ENCODE peak calls at places on chromosomes 6 and 20, in eight cellular contexts. L is astrocyte, Z is neuronal stem cell, J is WERI-Rb-1, V is psoas muscle, Y is GM23248, Q is A673, A is neural progenitor cell. H is an unnamed sample.

GRCh38 chr20:62617711-62618483 is 24.4 kb upstream of the SLCO4A1 start:
- DNase-seq in L (no peak), Z (no peak), J (no peak), V (peak; percentile 81), Y (no peak), Q (no peak), A (no peak), H (no peak)

GRCh38 chr20:63370623-63371176 is 9.6 kb upstream of the CHRNA4 start:
- DNase-seq in L (no peak), Z (no peak), J (no peak), V (no peak), Y (no peak), Q (no peak), A (no peak), H (no peak)

GRCh38 chr6:31728767-31729514 is at the start of gene DDAH2:
- DNase-seq in L (no peak), Z (no peak), J (no peak), V (peak; percentile 66), Y (no peak), Q (no peak), A (no peak), H (no peak)

GRCh38 chr6:74964871-74965441 is 240.9 kb downstream of the COL12A1 start:
- DNase-seq in L (no peak), Z (no peak), J (no peak), V (no peak), Y (no peak), Q (peak; percentile 7), A (no peak), H (no peak)

GRCh38 chr6:169324661-169325459 is 71.2 kb upstream of the THBS2 start:
- DNase-seq in L (no peak), Z (no peak), J (no peak), V (no peak), Y (peak; percentile 23), Q (no peak), A (no peak), H (no peak)

GRCh38 chr6:146990821-146991798 is 213.1 kb upstream of the STXBP5 start:
- DNase-seq in L (peak; percentile 75), Z (no peak), J (no peak), V (no peak), Y (peak; percentile 64), Q (peak; percentile 29), A (no peak), H (no peak)

GRCh38 chr6:41470341-41471063 is 75.7 kb upstream of the FOXP4 start:
- DNase-seq in L (peak; percentile 34), Z (no peak), J (peak; percentile 89), V (peak; percentile 86), Y (peak; percentile 24), Q (peak; percentile 82), A (peak; percentile 57), H (no peak)

GRCh38 chr6:151060096-151060741 is 179.5 kb upstream of the AKAP12 start:
- DNase-seq in L (peak; percentile 98), Z (no peak), J (no peak), V (no peak), Y (peak; percentile 96), Q (no peak), A (no peak), H (peak; percentile 58)

GRCh38 chr6:7561153-7561964 is 19.9 kb downstream of the DSP start:
- DNase-seq in L (no peak), Z (no peak), J (no peak), V (no peak), Y (peak; percentile 51), Q (no peak), A (no peak), H (no peak)

GRCh38 chr6:168906251-168906845 is 347.3 kb downstream of the THBS2 start:
- DNase-seq in L (no peak), Z (no peak), J (no peak), V (no peak), Y (no peak), Q (no peak), A (no peak), H (no peak)

GRCh38 chr6:135909737-135910387 is 58.4 kb downstream of the PDE7B start:
- DNase-seq in L (no peak), Z (peak; percentile 60), J (peak; percentile 71), V (no peak), Y (peak; percentile 57), Q (peak; percentile 60), A (peak; percentile 84), H (peak; percentile 8)

GRCh38 chr6:141914646-141915045 is 218.1 kb upstream of the GJE1 start:
- DNase-seq in L (no peak), Z (no peak), J (no peak), V (no peak), Y (no peak), Q (no peak), A (no peak), H (no peak)

GRCh38 chr20:14498809-14499208 is 161.4 kb upstream of the FLRT3 start:
- DNase-seq in L (no peak), Z (peak; percentile 9), J (peak; percentile 50), V (no peak), Y (no peak), Q (no peak), A (peak; percentile 57), H (no peak)

GRCh38 chr6:35240838-35241801 is 18.4 kb upstream of the ZNF76 start:
- DNase-seq in L (no peak), Z (peak; percentile 74), J (peak; percentile 86), V (peak; percentile 79), Y (peak; percentile 63), Q (peak; percentile 64), A (peak; percentile 82), H (peak; percentile 80)

DNA sequence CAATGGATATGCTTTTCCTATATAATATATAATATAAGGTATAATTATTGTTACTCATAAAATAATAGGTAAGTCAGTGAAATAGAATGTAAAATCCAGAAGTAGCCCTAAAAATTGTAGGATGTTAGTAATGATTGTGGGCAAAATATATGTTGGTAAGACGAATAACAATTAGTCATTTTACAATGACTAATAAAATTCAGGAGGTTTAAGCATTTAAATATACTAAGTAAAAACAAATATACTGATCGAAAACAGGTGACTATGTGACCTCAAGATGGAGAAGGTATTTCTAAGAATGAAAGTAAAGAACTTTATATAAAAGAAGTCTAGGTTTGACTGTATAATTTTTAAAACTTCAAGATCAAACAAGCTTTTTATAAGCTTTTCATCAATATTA is 28.9 kb downstream of the FUCA2 start:
- DNase-seq in L (peak; percentile 2), Z (no peak), J (no peak), V (no peak), Y (peak; percentile 33), Q (no peak), A (no peak), H (no peak)
- H3K4me3 ChIP-seq in L (no peak overlapping the region), Z (no peak overlapping the region), J (no peak overlapping the region), V (no peak overlapping the region), Y (no peak overlapping the region), Q (no peak overlapping the region), A (no peak overlapping the region), H (no peak overlapping the region)

DNA sequence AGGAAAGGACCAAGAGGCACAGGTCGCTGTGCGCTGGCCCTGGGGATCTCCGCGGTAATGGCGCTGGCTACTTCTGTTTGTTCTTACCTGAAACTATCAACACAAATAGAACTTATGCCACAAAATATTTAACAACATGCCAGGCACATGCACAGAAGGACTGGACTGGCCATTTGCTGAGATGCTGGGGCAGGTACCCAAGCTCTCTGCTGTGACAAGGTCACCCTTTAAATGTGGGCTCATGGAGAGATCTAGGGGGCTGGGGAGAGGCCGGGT is 28.0 kb upstream of the PXDC1 start:
- DNase-seq in L (no peak), Z (no peak), J (no peak), V (no peak), Y (no peak), Q (no peak), A (no peak), H (no peak)
- H3K9me3 ChIP-seq in L (no peaks in the 10 kb centered on the region), Z (peaks cover 3% of the 10 kb centered on the region), J (no peaks in the 10 kb centered on the region), V (no peaks in the 10 kb centered on the region), Y (no peaks in the 10 kb centered on the region), Q (no peaks in the 10 kb centered on the region), A (no peaks in the 10 kb centered on the region), H (no peaks in the 10 kb centered on the region)

GRCh38 chr6:44143731-44144130 is 14.9 kb upstream of the CAPN11 start:
- DNase-seq in L (no peak), Z (no peak), J (peak; percentile 8), V (no peak), Y (no peak), Q (no peak), A (no peak), H (no peak)

GRCh38 chr6:44139351-44139743 is 12.0 kb downstream of the TMEM63B start:
- DNase-seq in L (no peak), Z (no peak), J (no peak), V (no peak), Y (no peak), Q (no peak), A (no peak), H (no peak)

GRCh38 chr6:44146685-44147084 is 11.9 kb upstream of the CAPN11 start:
- DNase-seq in L (no peak), Z (no peak), J (no peak), V (no peak), Y (no peak), Q (no peak), A (no peak), H (no peak)

GRCh38 chr6:44145839-44146238 is 12.8 kb upstream of the CAPN11 start:
- DNase-seq in L (no peak), Z (no peak), J (no peak), V (no peak), Y (no peak), Q (no peak), A (no peak), H (no peak)

DNA sequence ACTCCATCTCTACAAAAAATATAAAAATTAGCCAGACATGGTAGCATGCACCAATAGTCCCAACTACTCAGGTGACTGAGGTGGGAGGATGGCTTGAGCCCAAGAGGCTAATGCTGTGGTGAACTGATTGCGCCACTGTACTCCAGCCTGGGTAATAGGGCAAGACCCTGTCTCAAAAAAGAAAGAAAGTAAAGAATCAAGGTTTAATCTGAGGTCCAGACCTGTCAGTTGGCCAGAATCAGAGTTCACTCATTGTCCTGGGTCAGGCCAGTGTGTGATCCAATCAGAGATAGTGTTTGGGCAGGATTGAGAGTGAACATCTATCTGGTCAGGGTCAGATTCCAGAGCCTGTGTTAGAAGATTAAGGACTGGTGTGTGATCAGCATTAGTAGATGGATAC is 15.5 kb downstream of the TMEM63B start:
- DNase-seq in L (no peak), Z (no peak), J (no peak), V (no peak), Y (no peak), Q (no peak), A (no peak), H (no peak)
- H3K36me3 ChIP-seq in L (peaks cover 9% of the 10 kb centered on the region), Z (peaks cover 37% of the 10 kb centered on the region), J (peaks cover 58% of the 10 kb centered on the region), V (peaks cover 98% of the 10 kb centered on the region), Y (peaks cover 4% of the 10 kb centered on the region), Q (peaks cover 5% of the 10 kb centered on the region), A (no peaks in the 10 kb centered on the region), H (peaks cover 91% of the 10 kb centered on the region)

GRCh38 chr20:1802385-1803215 is 92.6 kb upstream of the SIRPA start:
- DNase-seq in L (peak; percentile 57), Z (peak; percentile 65), J (peak; percentile 84), V (peak; percentile 82), Y (peak; percentile 88), Q (peak; percentile 90), A (peak; percentile 90), H (peak; percentile 63)
- H3K4me3 ChIP-seq in L (peak overlapping the region; percentile 54), Z (peak overlapping the region; percentile 84), J (peak overlapping the region; percentile 55), V (peak overlapping the region; percentile 77), Y (peak overlapping the region; percentile 71), Q (peak overlapping the region; percentile 62), A (peak overlapping the region; percentile 71), H (no peak overlapping the region)